ENCODE peak calls at places on chromosomes 16 and 17, in ten cellular contexts. E is heart right ventricle, K is BE2C, Q is MM.1S, G is IMR-90, W is tibial nerve, M is fibroblast of lung, O is stomach, H is H1, C is fibroblast of villous mesenchyme. D is an unnamed sample.

GRCh38 chr16:70257391-70257790 is 5.7 kb upstream of the EXOSC6 start:
- DNase-seq in E (no peak), K (no peak), Q (no peak), G (no peak), W (no peak), M (no peak), O (no peak), H (no peak), C (no peak), D (no peak)

GRCh38 chr16:27515874-27516353 is 33.8 kb downstream of the GTF3C1 start:
- DNase-seq in E (no peak), K (peak), Q (peak), G (no peak), W (no peak), M (no peak), O (peak), H (peak), C (no peak), D (peak)

GRCh38 chr17:4485676-4486646 is 12.7 kb upstream of the SPNS2 start:
- DNase-seq in E (no peak), K (peak), Q (no peak), G (no peak), W (no peak), M (no peak), O (no peak), H (no peak), C (no peak), D (no peak)

GRCh38 chr17:17269926-17270773 is 10.9 kb downstream of the COPS3 start:
- DNase-seq in E (no peak), K (peak), Q (peak), G (no peak), W (no peak), M (no peak), O (no peak), H (no peak), C (peak), D (peak)

GRCh38 chr16:13702614-13703013 is 217.3 kb upstream of the ERCC4 start:
- DNase-seq in E (peak), K (no peak), Q (no peak), G (no peak), W (no peak), M (no peak), O (no peak), H (no peak), C (no peak), D (no peak)

GRCh38 chr16:31466381-31466841 is 5.5 kb upstream of the TGFB1I1 start:
- DNase-seq in E (no peak), K (no peak), Q (no peak), G (no peak), W (no peak), M (no peak), O (no peak), H (no peak), C (no peak), D (no peak)

GRCh38 chr16:11572301-11572995 is 14.3 kb downstream of the LITAF start:
- DNase-seq in E (no peak), K (no peak), Q (no peak), G (no peak), W (no peak), M (no peak), O (no peak), H (no peak), C (no peak), D (no peak)

GRCh38 chr17:41624208-41625101 is at the start of gene KRT17:
- DNase-seq in E (no peak), K (no peak), Q (no peak), G (no peak), W (no peak), M (no peak), O (no peak), H (no peak), C (peak), D (no peak)

GRCh38 chr16:57356547-57356946 is 2.0 kb upstream of the CCL22 start:
- DNase-seq in E (no peak), K (no peak), Q (no peak), G (no peak), W (no peak), M (no peak), O (peak), H (no peak), C (no peak), D (no peak)

GRCh38 chr17:80761421-80761871 is 216.8 kb downstream of the RPTOR start:
- DNase-seq in E (no peak), K (no peak), Q (no peak), G (peak), W (no peak), M (peak), O (no peak), H (no peak), C (peak), D (peak)

GRCh38 chr16:81523387-81524115 is 78.9 kb downstream of the CMIP start:
- DNase-seq in E (no peak), K (no peak), Q (no peak), G (peak), W (no peak), M (peak), O (peak), H (no peak), C (peak), D (peak)

GRCh38 chr16:23148166-23148512 is 1.1 kb downstream of the USP31 start:
- DNase-seq in E (no peak), K (no peak), Q (no peak), G (no peak), W (no peak), M (peak), O (no peak), H (no peak), C (no peak), D (peak)

GRCh38 chr16:50884066-50884860 is 142.4 kb downstream of the CYLD start:
- DNase-seq in E (no peak), K (peak), Q (no peak), G (no peak), W (no peak), M (no peak), O (no peak), H (no peak), C (no peak), D (no peak)
- H3K4me3 ChIP-seq in E (no peak), K (no peak), Q (no peak), G (no peak), W (no peak), M (no peak), O (no peak), H (no peak), C (no peak), D (no peak)

DNA sequence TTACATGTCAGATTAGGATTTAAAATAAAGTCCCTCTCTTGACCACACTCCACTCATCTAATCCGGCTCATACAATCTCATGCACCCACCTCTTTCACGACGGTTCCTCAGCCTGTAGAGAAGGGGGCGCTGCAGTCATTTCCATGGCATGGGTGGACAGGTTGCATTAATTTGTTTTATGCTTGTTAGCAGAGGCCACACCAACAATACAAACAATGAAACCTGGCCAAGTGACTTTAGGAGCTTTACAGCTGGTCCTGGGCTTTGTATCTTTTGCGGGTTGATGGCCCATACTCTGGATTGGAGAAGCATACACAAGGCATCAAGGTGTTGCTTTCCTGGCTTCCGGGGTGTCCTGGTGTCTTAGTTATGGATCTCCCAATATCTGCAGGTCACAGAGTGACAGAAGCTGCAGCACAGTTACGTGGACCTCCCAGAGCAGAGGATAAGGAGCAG is 9.7 kb upstream of the SNF8 start:
- DNase-seq in E (no peak), K (peak), Q (no peak), G (peak), W (no peak), M (peak), O (no peak), H (no peak), C (peak), D (peak)
- TF ChIP-seq CTCF in E (peak), K (peak), Q (peak), G (peak), W (no peak), M (peak), O (no peak), H (peak), C (peak), D (peak)

GRCh38 chr16:68736561-68736960 is 531 bp upstream of the CDH1 start:
- DNase-seq in E (no peak), K (no peak), Q (no peak), G (no peak), W (no peak), M (no peak), O (no peak), H (no peak), C (no peak), D (no peak)
- H3K4me3 ChIP-seq in E (no peak), K (no peak), Q (no peak), G (no peak), W (no peak), M (no peak), O (peak), H (no peak), C (no peak), D (no peak)

DNA sequence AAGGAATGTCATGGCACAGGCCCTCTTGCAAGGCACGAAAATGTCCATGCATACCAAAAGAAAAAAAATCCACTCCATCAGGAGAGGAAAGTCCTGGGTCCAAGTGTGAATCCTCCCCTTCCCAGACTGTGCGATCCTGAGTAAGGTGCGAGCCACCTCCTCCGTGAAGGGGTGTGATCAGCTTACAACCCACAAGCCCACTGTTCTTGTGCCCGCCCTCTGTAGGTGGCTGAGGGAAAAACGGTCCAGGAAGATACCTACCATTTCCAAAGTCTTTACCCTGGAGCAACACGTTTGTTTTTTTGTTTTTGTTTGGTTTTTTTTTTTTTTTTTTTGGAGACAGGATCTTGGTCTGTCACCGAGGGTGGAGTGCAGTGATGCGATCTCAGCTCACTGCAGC is 116.5 kb downstream of the ZNF423 start:
- DNase-seq in E (no peak), K (peak), Q (no peak), G (no peak), W (no peak), M (no peak), O (no peak), H (no peak), C (no peak), D (no peak)
- TF ChIP-seq CTCF in E (no peak), K (peak), Q (peak), G (no peak), W (no peak), M (no peak), O (no peak), H (peak), C (no peak), D (peak)

GRCh38 chr17:43530303-43531081 is 15.6 kb downstream of the ETV4 start:
- DNase-seq in E (peak), K (peak), Q (no peak), G (peak), W (peak), M (peak), O (peak), H (peak), C (peak), D (peak)

GRCh38 chr17:43531955-43532354 is 14.2 kb downstream of the ETV4 start:
- DNase-seq in E (no peak), K (no peak), Q (no peak), G (no peak), W (no peak), M (no peak), O (no peak), H (no peak), C (no peak), D (no peak)

GRCh38 chr17:43529977-43530302 is 16.2 kb downstream of the ETV4 start:
- DNase-seq in E (no peak), K (no peak), Q (no peak), G (no peak), W (no peak), M (no peak), O (no peak), H (no peak), C (no peak), D (no peak)

GRCh38 chr17:43532581-43532980 is 13.6 kb downstream of the ETV4 start:
- DNase-seq in E (no peak), K (no peak), Q (no peak), G (no peak), W (no peak), M (no peak), O (no peak), H (no peak), C (no peak), D (no peak)

GRCh38 chr17:43531082-43531378 is 15.1 kb downstream of the ETV4 start:
- DNase-seq in E (no peak), K (no peak), Q (no peak), G (no peak), W (no peak), M (no peak), O (no peak), H (no peak), C (no peak), D (no peak)
- H3K4me3 ChIP-seq in E (peak), K (no peak), Q (no peak), G (no peak), W (no peak), M (no peak), O (no peak), H (no peak), C (peak), D (no peak)

GRCh38 chr16:85563515-85564276 is 49.4 kb upstream of the GSE1 start:
- DNase-seq in E (peak), K (no peak), Q (no peak), G (peak), W (peak), M (peak), O (peak), H (no peak), C (peak), D (peak)
- TF ChIP-seq CTCF in E (peak), K (no peak), Q (no peak), G (no peak), W (no peak), M (no peak), O (no peak), H (no peak), C (peak), D (no peak)

DNA sequence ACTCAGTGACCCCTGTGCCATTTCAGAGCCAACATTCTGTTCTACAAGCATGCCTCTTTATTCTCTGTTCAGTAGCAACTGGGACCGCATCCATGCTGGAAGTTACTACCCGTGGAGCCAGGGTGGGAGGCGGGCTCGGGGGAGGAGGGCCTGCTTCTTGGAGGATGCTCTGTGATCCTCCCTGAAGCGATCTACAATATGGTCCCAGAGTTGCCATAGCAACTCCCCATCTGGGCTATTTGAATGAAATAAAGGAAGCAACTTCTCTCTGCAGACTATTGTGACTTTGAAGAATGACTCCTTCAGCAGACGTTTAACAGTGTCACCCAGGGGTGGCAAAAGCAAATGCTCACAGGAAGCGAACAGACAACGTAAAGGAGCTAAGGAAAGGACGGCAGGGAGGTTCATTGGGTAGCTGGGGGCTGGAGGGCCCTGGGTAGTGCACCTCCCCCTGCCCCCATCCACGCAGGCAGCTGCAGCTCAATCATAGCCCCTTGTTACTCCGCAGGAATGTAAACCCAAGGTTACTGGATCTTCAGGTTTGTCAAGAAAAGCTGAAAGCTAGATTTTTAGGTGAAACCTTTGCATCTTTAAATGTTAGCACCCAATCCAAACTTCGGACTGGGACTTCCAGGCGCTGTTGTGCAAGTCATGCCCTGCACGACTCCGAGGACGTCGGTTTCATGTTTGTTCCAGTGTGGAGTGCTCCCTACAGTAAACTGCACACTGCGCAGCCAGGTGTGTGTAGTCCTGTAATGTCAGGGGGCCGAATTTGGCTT is 51.1 kb upstream of the MEAK7 start:
- DNase-seq in E (no peak), K (no peak), Q (no peak), G (no peak), W (no peak), M (no peak), O (no peak), H (no peak), C (no peak), D (no peak)
- H3K4me3 ChIP-seq in E (no peak), K (no peak), Q (no peak), G (no peak), W (no peak), M (no peak), O (no peak), H (no peak), C (no peak), D (no peak)

GRCh38 chr16:52077656-52078055 is 469.3 kb downstream of the TOX3 start:
- DNase-seq in E (no peak), K (no peak), Q (no peak), G (no peak), W (no peak), M (no peak), O (no peak), H (no peak), C (no peak), D (no peak)
- TF ChIP-seq CTCF in E (no peak), K (no peak), Q (no peak), G (no peak), W (no peak), M (no peak), O (no peak), H (no peak), C (no peak), D (no peak)

DNA sequence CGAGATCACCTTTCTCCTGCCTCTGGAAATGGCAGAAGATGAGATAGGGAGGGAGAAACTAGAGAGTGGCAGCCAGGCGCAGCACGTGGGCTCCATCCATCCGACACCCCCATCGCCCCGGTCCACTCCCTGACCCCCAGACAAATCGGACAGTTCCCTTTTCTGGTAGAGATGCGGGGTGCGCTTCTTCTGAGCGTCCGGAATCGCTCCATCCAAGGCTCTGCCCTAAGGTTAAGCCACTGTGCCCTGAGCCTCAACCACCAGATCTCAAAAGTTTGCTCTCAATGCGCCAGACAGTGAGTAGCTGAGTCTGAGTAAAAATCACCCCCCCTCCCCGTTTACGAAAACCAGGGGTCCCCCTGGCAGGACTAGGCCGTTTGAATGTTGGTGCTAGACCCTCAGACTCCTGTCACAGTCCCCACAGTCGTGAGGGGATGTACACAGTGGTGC is 15.4 kb upstream of the ZFHX3 start:
- DNase-seq in E (no peak), K (no peak), Q (no peak), G (no peak), W (no peak), M (no peak), O (no peak), H (no peak), C (no peak), D (no peak)
- H3K4me3 ChIP-seq in E (peak), K (peak), Q (no peak), G (no peak), W (peak), M (peak), O (no peak), H (no peak), C (peak), D (no peak)